ENCODE peak calls at places on chromosomes 6 and 20, in five cellular contexts. A is fibroblast of villous mesenchyme, G is kidney epithelial cell, K is adrenal gland, H is colonic mucosa. O is an unnamed sample.

GRCh38 chr6:89834884-89835792 is 5.5 kb downstream of the CASP8AP2 start:
- DNase-seq in H (no peak), A (peak), G (no peak), K (no peak), O (no peak)

GRCh38 chr20:45890077-45890996 is 671 bp downstream of the NEURL2 start:
- DNase-seq in H (peak), G (no peak), A (peak), K (peak), O (no peak)

GRCh38 chr6:89145962-89146747 is at the start of gene PM20D2:
- DNase-seq in A (peak), H (peak), G (no peak), K (peak), O (no peak)

GRCh38 chr6:130453230-130453629 is 87.4 kb downstream of the TMEM200A start:
- DNase-seq in K (no peak), G (no peak), A (no peak), H (no peak), O (no peak)

GRCh38 chr6:158955265-158955664 is 44.7 kb downstream of the RSPH3 start:
- DNase-seq in G (no peak), K (no peak), H (no peak), A (no peak), O (no peak)

GRCh38 chr6:1596088-1596852 is 13.4 kb upstream of the FOXC1 start:
- DNase-seq in K (peak), A (peak), G (no peak), H (peak), O (no peak)

GRCh38 chr6:133551847-133552331 is 310.7 kb downstream of the EYA4 start:
- DNase-seq in K (no peak), A (peak), G (peak), H (no peak), O (peak)

GRCh38 chr6:87421576-87421975 is 13.8 kb downstream of the CFAP206 start:
- DNase-seq in G (peak), A (no peak), H (no peak), K (no peak), O (no peak)

GRCh38 chr6:128493877-128494276 is 26.5 kb downstream of the PTPRK start:
- DNase-seq in H (no peak), G (no peak), A (no peak), K (no peak), O (no peak)

GRCh38 chr6:147651249-147652063 is 143.0 kb downstream of the SAMD5 start:
- DNase-seq in H (no peak), A (peak), G (peak), K (peak), O (peak)

DNA sequence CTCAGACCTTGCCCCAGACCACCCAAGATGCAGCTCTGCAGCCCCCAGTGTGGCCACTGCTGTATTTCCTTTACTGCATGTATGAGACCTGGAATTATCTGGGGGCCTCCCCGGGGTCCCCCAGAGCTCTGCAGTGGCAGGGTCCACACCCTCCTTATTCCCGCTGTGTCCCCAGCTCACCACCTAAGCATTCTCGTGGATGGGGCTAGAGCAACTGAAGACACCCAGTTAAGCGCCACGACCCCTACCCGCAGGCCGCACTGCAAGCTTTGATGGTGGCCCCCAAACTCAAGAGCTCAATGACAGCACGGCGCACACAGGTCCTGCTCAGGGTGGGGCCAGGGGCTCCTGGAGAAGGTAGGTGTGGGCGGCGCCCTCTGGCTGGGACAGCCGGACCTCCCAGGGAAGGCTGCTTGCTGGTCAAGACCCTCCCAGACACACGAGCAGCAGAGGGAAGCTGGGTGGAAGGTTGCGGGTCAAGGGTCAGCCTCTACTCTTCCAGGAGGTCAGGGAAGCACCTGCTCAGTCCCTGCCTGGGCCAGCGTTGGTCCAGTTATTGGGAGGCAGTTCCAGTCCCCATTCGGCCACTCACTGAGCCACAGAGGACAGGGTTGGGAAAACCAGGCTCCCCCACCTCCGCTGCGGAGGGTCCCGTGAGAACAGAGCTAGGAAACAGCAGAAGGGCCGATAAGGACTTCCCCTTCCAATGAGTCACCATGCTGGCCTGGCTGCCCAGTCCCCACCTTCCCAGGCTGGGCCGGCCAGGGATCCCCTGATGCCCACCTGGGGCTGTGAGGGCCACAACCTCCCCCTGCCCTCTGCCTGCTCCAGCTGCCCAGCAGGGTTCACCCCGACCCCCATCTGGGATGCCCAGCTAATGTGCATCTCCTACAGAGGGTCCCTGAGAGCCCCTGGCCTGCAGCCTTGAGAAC is 2.9 kb downstream of the LAMA5 start:
- DNase-seq in A (peak), G (no peak), H (no peak), K (no peak), O (no peak)
- TF ChIP-seq CTCF in A (no peak), G (no peak), H (no peak), K (no peak), O (no peak)

DNA sequence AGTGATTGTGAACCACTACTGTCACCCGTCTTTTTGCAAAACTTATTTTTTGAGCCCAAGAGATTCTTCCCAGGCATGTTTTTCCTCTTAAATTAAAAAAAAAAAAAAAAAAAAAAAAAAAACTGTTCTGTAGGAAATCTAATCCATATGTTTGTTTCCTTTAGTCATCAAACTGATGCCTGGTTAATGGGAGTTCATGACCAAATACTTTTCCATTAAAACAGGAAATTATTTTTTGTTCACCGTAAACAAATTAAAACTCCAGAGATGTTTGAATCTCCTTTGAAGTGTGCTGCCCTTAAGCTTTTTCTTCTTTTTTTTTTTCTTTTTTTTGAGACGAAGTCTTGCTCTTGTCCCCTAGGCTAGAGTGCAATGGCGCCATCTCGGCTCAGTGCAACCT is 53.5 kb downstream of the MYLIP start:
- DNase-seq in G (no peak), H (no peak), K (no peak), A (no peak), O (no peak)
- H3K4me3 ChIP-seq in G (no peak), H (no peak), K (no peak), A (no peak), O (no peak)

DNA sequence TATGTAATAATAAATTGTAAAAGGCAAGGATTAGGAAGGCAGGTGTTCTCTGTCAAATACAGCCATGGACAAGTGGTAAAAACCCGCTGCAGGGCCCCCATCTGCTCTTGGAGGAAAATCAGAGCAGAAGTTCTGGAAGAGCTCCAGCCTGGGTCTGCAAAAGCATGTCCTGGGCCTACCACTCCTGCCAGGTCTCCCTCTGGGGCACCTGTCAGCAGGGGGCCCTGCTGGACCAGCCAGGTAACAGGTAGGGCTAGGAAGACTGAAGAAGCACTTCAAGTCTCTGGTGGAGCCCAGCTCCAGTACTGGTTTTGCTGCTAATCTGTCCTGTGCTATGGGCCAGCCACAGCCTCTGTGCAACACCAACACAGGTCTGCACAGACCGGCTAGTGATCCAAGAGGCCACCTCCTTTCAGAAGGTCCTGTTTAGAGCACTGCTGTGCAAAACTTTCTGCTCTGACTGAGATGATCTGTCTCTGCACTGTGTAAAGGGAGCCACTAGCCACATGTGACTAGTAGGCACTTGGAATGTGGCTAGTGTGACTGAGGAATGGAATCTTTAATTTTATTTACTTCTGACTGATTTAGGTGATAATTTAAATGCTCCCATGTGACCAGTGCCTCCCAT is 30.2 kb downstream of the RRBP1 start:
- DNase-seq in G (no peak), A (peak), K (no peak), H (no peak), O (no peak)
- TF ChIP-seq CTCF in G (no peak), A (no peak), K (no peak), H (no peak), O (no peak)

GRCh38 chr6:32191696-32192607 is 491 bp downstream of the GPSM3 start:
- DNase-seq in A (no peak), G (no peak), H (no peak), K (no peak), O (no peak)
- H3K4me3 ChIP-seq in A (peak), G (no peak), H (peak), K (no peak), O (no peak)

DNA sequence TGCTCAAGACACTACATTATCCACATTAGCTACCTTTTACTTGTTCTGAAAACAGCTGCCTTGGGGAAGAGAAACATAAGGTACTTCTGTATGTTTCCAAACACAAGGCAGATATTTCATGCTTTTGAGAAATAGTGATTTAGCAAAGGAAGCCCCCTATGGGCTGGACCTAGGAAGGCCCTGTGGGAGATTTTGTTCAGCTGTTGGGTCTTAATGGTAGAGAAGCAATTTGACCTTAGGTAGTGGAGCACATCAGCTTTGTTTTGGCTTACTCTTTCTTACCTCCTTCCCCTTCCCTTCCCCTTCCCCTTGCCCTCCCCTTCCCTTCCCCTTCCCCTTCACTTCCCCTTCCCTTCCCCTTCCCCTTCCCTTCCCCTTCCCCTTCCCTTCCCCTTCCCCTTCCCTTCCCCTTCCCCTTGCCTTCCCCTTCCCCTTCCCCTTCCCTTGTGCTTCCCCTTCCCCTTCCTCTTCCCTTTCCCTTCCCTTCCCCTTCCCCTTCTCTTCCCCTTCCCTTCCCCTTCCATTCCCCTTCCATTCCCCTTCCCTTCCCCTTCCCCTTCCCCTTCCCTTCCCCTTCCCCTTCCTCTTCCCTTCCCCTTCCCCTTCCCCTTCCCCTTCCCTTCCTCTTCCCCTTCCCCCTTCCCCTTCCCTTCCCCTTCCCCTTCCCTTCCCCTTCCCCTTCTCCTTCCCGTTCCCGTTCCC is 84.6 kb downstream of the ANKS1A start:
- DNase-seq in A (no peak), H (no peak), K (no peak), G (no peak), O (no peak)
- TF ChIP-seq CTCF in A (peak), H (no peak), K (no peak), G (peak), O (peak)

DNA sequence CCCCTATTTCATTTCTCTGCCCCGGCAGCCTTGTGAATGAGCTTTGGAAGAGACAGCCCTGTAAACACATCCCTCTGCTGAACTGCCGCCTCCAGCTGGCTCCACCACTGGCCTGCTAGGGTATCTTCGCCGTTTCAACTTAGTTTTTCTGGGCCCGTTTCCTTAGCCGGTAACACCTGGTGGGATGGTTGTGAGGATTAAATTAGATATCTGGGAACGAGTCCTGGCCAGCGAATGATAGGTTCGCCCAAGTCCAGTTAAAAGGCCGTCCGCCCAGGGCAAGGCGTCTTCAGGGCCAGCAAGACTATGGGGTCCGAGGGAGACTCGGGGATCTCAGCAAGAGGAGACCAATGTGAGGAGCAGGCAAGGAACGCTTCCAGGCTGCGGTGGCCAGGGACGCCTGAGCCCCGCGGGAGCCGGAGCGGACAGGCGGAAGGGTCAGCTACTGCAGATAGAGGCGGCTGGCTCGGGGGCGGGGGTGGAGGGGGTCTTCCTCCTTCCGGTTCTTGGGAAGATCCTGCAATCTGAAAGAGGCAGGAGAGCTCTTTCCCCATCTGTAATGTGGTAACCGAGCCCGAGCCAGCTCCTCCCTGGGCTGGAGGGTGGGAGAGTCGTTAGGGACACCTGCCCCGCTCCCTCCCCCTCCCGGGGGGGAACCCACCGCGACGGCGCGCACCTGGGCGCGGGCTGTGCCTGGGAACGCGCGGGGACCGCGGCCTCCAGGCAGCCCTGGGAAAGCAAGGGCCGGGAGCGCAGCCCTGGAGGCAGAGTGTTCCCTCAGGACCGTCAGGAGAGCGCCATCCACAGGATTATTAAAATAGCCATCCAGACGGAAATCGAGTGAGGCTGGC is 4.5 kb upstream of the PTCRA start:
- DNase-seq in K (no peak), H (no peak), A (no peak), G (no peak), O (no peak)
- H3K4me3 ChIP-seq in K (no peak), H (no peak), A (peak), G (peak), O (peak)

GRCh38 chr6:16097382-16098171 is 31.3 kb upstream of the MYLIP start:
- DNase-seq in A (no peak), K (no peak), G (no peak), H (no peak), O (no peak)
- TF ChIP-seq CTCF in A (no peak), K (no peak), G (no peak), H (no peak), O (no peak)

GRCh38 chr6:112160745-112161144 is 73.4 kb downstream of the FAM229B start:
- DNase-seq in A (no peak), G (no peak), H (no peak), K (no peak), O (no peak)

GRCh38 chr6:112163295-112164257 is 76.2 kb downstream of the FAM229B start:
- DNase-seq in K (peak), G (no peak), A (peak), H (peak), O (no peak)
- H3K4me3 ChIP-seq in K (no peak), G (no peak), A (no peak), H (no peak), O (no peak)

GRCh38 chr20:8523684-8524083 is 391.6 kb downstream of the PLCB1 start:
- DNase-seq in A (peak), G (no peak), K (no peak), H (no peak), O (no peak)
- TF ChIP-seq CTCF in A (peak), G (peak), K (no peak), H (no peak), O (peak)

DNA sequence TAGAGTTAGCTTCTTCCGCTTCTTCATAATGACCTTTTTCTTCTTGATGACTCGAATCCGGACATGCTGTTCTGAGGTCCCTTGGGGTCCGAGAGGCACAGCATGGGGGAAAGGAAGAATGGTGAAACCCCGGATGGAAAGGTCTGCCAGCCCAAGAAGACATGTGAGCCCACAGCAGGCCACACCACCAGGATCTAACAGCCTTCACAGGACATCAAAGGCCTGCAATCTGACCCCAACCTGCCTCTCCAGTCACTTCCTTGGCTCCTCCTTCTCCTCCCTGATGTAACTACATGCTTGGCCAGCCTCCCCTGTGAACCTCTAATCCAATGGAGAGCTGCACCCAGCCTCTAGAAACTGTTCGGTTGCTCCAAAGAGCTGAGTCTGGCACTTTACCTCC is 1.6 kb downstream of the CPXM1 start:
- DNase-seq in G (no peak), A (no peak), K (no peak), H (no peak), O (no peak)
- H3K4me3 ChIP-seq in G (no peak), A (no peak), K (no peak), H (no peak), O (no peak)